ENCODE peak calls at places on chromosome 11, in eight cellular contexts. One of them, this sample, is unnamed.

GRCh38 chr11:120332822-120333716 is 3.1 kb upstream of the ARHGEF12 start:
- DNase-seq in upper lobe of right lung: no peak
- DNase-seq in effector memory CD4-positive, alpha-beta T cell: no peak
- DNase-seq in thyroid gland: no peak
- DNase-seq in mammary epithelial cell: peak; percentile 24
- DNase-seq in ovary: no peak
- DNase-seq in heart left ventricle: no peak
- DNase-seq in pancreas: no peak
- DNase-seq in this sample: no peak

GRCh38 chr11:118226294-118226693 is 1.5 kb upstream of the JAML start:
- DNase-seq in upper lobe of right lung: no peak
- DNase-seq in effector memory CD4-positive, alpha-beta T cell: no peak
- DNase-seq in thyroid gland: no peak
- DNase-seq in mammary epithelial cell: no peak
- DNase-seq in ovary: no peak
- DNase-seq in heart left ventricle: peak; percentile 37
- DNase-seq in pancreas: no peak
- DNase-seq in this sample: no peak

GRCh38 chr11:129996113-129996870 is 6.3 kb downstream of the PRDM10 start:
- DNase-seq in upper lobe of right lung: no peak
- DNase-seq in effector memory CD4-positive, alpha-beta T cell: no peak
- DNase-seq in thyroid gland: no peak
- DNase-seq in mammary epithelial cell: no peak
- DNase-seq in ovary: no peak
- DNase-seq in heart left ventricle: no peak
- DNase-seq in pancreas: no peak
- DNase-seq in this sample: no peak

GRCh38 chr11:76589945-76590630 is 80.5 kb downstream of the LRRC32 start:
- DNase-seq in upper lobe of right lung: no peak
- DNase-seq in effector memory CD4-positive, alpha-beta T cell: no peak
- DNase-seq in thyroid gland: no peak
- DNase-seq in mammary epithelial cell: no peak
- DNase-seq in ovary: no peak
- DNase-seq in heart left ventricle: no peak
- DNase-seq in pancreas: peak; percentile 39
- DNase-seq in this sample: no peak

GRCh38 chr11:8717876-8718753 is 35.5 kb downstream of the RPL27A start:
- DNase-seq in upper lobe of right lung: no peak
- DNase-seq in effector memory CD4-positive, alpha-beta T cell: no peak
- DNase-seq in thyroid gland: peak; percentile 84
- DNase-seq in mammary epithelial cell: peak; percentile 33
- DNase-seq in ovary: peak; percentile 73
- DNase-seq in heart left ventricle: peak; percentile 76
- DNase-seq in pancreas: peak; percentile 79
- DNase-seq in this sample: peak; percentile 64

GRCh38 chr11:45805305-45806071 is 539 bp downstream of the SLC35C1 start:
- DNase-seq in upper lobe of right lung: peak; percentile 72
- DNase-seq in effector memory CD4-positive, alpha-beta T cell: no peak
- DNase-seq in thyroid gland: peak; percentile 30
- DNase-seq in mammary epithelial cell: peak; percentile 52
- DNase-seq in ovary: peak; percentile 59
- DNase-seq in heart left ventricle: peak; percentile 63
- DNase-seq in pancreas: peak; percentile 80
- DNase-seq in this sample: no peak

GRCh38 chr11:115645631-115646271 is 141.5 kb upstream of the CADM1 start:
- DNase-seq in upper lobe of right lung: no peak
- DNase-seq in effector memory CD4-positive, alpha-beta T cell: no peak
- DNase-seq in thyroid gland: no peak
- DNase-seq in mammary epithelial cell: no peak
- DNase-seq in ovary: peak; percentile 43
- DNase-seq in heart left ventricle: peak; percentile 68
- DNase-seq in pancreas: no peak
- DNase-seq in this sample: no peak

GRCh38 chr11:77400306-77400705 is 73.6 kb downstream of the PAK1 start:
- DNase-seq in upper lobe of right lung: no peak
- DNase-seq in effector memory CD4-positive, alpha-beta T cell: no peak
- DNase-seq in thyroid gland: no peak
- DNase-seq in mammary epithelial cell: no peak
- DNase-seq in ovary: no peak
- DNase-seq in heart left ventricle: no peak
- DNase-seq in pancreas: no peak
- DNase-seq in this sample: no peak

GRCh38 chr11:130874396-130874795 is 41.9 kb downstream of the SNX19 start:
- DNase-seq in upper lobe of right lung: no peak
- DNase-seq in effector memory CD4-positive, alpha-beta T cell: no peak
- DNase-seq in thyroid gland: no peak
- DNase-seq in mammary epithelial cell: peak; percentile 9
- DNase-seq in ovary: no peak
- DNase-seq in heart left ventricle: no peak
- DNase-seq in pancreas: no peak
- DNase-seq in this sample: no peak

GRCh38 chr11:68216171-68216938 is 3.3 kb upstream of the KMT5B start:
- DNase-seq in upper lobe of right lung: no peak
- DNase-seq in effector memory CD4-positive, alpha-beta T cell: no peak
- DNase-seq in thyroid gland: no peak
- DNase-seq in mammary epithelial cell: no peak
- DNase-seq in ovary: no peak
- DNase-seq in heart left ventricle: peak; percentile 67
- DNase-seq in pancreas: peak; percentile 82
- DNase-seq in this sample: no peak

GRCh38 chr11:16780146-16780545 is 41.7 kb downstream of the C11orf58 start:
- DNase-seq in upper lobe of right lung: peak; percentile 58
- DNase-seq in effector memory CD4-positive, alpha-beta T cell: no peak
- DNase-seq in thyroid gland: no peak
- DNase-seq in mammary epithelial cell: no peak
- DNase-seq in ovary: no peak
- DNase-seq in heart left ventricle: no peak
- DNase-seq in pancreas: no peak
- DNase-seq in this sample: no peak

GRCh38 chr11:122659676-122660571 is 4.4 kb downstream of the UBASH3B start:
- DNase-seq in upper lobe of right lung: no peak
- DNase-seq in effector memory CD4-positive, alpha-beta T cell: no peak
- DNase-seq in thyroid gland: peak; percentile 29
- DNase-seq in mammary epithelial cell: no peak
- DNase-seq in ovary: no peak
- DNase-seq in heart left ventricle: no peak
- DNase-seq in pancreas: no peak
- DNase-seq in this sample: no peak

GRCh38 chr11:7595016-7595869 is 78.1 kb downstream of the CYB5R2 start:
- DNase-seq in upper lobe of right lung: no peak
- DNase-seq in effector memory CD4-positive, alpha-beta T cell: no peak
- DNase-seq in thyroid gland: no peak
- DNase-seq in mammary epithelial cell: no peak
- DNase-seq in ovary: no peak
- DNase-seq in heart left ventricle: no peak
- DNase-seq in pancreas: no peak
- DNase-seq in this sample: no peak

GRCh38 chr11:71470956-71471355 is 18.0 kb downstream of the NADSYN1 start:
- DNase-seq in upper lobe of right lung: no peak
- DNase-seq in effector memory CD4-positive, alpha-beta T cell: no peak
- DNase-seq in thyroid gland: no peak
- DNase-seq in mammary epithelial cell: no peak
- DNase-seq in ovary: no peak
- DNase-seq in heart left ventricle: no peak
- DNase-seq in pancreas: no peak
- DNase-seq in this sample: no peak

GRCh38 chr11:20208622-20209090 is 48.4 kb upstream of the DBX1 start:
- DNase-seq in upper lobe of right lung: no peak
- DNase-seq in effector memory CD4-positive, alpha-beta T cell: no peak
- DNase-seq in thyroid gland: no peak
- DNase-seq in mammary epithelial cell: no peak
- DNase-seq in ovary: no peak
- DNase-seq in heart left ventricle: no peak
- DNase-seq in pancreas: no peak
- DNase-seq in this sample: no peak
- H3K27ac ChIP-seq in upper lobe of right lung: no peak overlapping the region
- H3K27ac ChIP-seq in effector memory CD4-positive, alpha-beta T cell: no peak overlapping the region
- H3K27ac ChIP-seq in thyroid gland: no peak overlapping the region
- H3K27ac ChIP-seq in mammary epithelial cell: no peak overlapping the region
- H3K27ac ChIP-seq in ovary: no peak overlapping the region
- H3K27ac ChIP-seq in heart left ventricle: no peak overlapping the region
- H3K27ac ChIP-seq in pancreas: no peak overlapping the region
- H3K27ac ChIP-seq in this sample: no peak overlapping the region

DNA sequence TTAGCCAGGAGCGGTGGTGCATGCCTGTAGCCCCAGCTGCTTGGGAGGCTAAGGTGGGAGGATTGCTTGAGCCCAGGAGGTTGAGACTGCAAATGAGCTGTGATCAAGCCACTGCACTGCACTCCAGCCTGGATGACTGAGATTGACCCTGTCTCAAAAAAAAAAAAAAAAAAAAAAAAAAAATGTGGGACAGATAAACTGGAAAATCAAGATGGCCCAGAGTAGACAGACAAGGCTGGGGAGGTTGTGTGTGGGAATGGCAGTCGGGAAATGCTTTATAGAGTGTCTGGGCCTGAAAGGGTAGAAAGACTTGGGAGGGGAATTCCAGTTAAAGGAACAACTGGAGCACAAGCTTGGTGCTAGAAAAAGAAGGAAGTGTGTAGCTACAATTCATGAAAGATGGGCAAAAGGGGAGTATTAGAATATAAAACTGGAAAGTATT is 18.2 kb upstream of the WDR74 start:
- DNase-seq in upper lobe of right lung: no peak
- DNase-seq in effector memory CD4-positive, alpha-beta T cell: no peak
- DNase-seq in thyroid gland: no peak
- DNase-seq in mammary epithelial cell: peak; percentile 27
- DNase-seq in ovary: no peak
- DNase-seq in heart left ventricle: no peak
- DNase-seq in pancreas: no peak
- DNase-seq in this sample: peak; percentile 32
- H3K27ac ChIP-seq in upper lobe of right lung: no peak overlapping the region
- H3K27ac ChIP-seq in effector memory CD4-positive, alpha-beta T cell: no peak overlapping the region
- H3K27ac ChIP-seq in thyroid gland: no peak overlapping the region
- H3K27ac ChIP-seq in mammary epithelial cell: no peak overlapping the region
- H3K27ac ChIP-seq in ovary: no peak overlapping the region
- H3K27ac ChIP-seq in heart left ventricle: no peak overlapping the region
- H3K27ac ChIP-seq in pancreas: no peak overlapping the region
- H3K27ac ChIP-seq in this sample: peak overlapping the region; percentile 91

GRCh38 chr11:29481721-29482120 is 535.1 kb downstream of the KCNA4 start:
- DNase-seq in upper lobe of right lung: no peak
- DNase-seq in effector memory CD4-positive, alpha-beta T cell: no peak
- DNase-seq in thyroid gland: no peak
- DNase-seq in mammary epithelial cell: no peak
- DNase-seq in ovary: no peak
- DNase-seq in heart left ventricle: no peak
- DNase-seq in pancreas: no peak
- DNase-seq in this sample: no peak
- H3K27ac ChIP-seq in upper lobe of right lung: no peak overlapping the region
- H3K27ac ChIP-seq in effector memory CD4-positive, alpha-beta T cell: no peak overlapping the region
- H3K27ac ChIP-seq in thyroid gland: no peak overlapping the region
- H3K27ac ChIP-seq in mammary epithelial cell: no peak overlapping the region
- H3K27ac ChIP-seq in ovary: no peak overlapping the region
- H3K27ac ChIP-seq in heart left ventricle: no peak overlapping the region
- H3K27ac ChIP-seq in pancreas: no peak overlapping the region
- H3K27ac ChIP-seq in this sample: no peak overlapping the region

GRCh38 chr11:124071622-124071948 is 30.5 kb upstream of the OR10G7 start:
- DNase-seq in upper lobe of right lung: no peak
- DNase-seq in effector memory CD4-positive, alpha-beta T cell: no peak
- DNase-seq in thyroid gland: no peak
- DNase-seq in mammary epithelial cell: no peak
- DNase-seq in ovary: no peak
- DNase-seq in heart left ventricle: no peak
- DNase-seq in pancreas: no peak
- DNase-seq in this sample: no peak
- H3K27ac ChIP-seq in upper lobe of right lung: no peak overlapping the region
- H3K27ac ChIP-seq in effector memory CD4-positive, alpha-beta T cell: no peak overlapping the region
- H3K27ac ChIP-seq in thyroid gland: no peak overlapping the region
- H3K27ac ChIP-seq in mammary epithelial cell: no peak overlapping the region
- H3K27ac ChIP-seq in ovary: no peak overlapping the region
- H3K27ac ChIP-seq in heart left ventricle: no peak overlapping the region
- H3K27ac ChIP-seq in pancreas: no peak overlapping the region
- H3K27ac ChIP-seq in this sample: no peak overlapping the region

GRCh38 chr11:65590240-65590738 is 5.3 kb downstream of the KCNK7 start:
- DNase-seq in upper lobe of right lung: no peak
- DNase-seq in effector memory CD4-positive, alpha-beta T cell: no peak
- DNase-seq in thyroid gland: no peak
- DNase-seq in mammary epithelial cell: no peak
- DNase-seq in ovary: peak; percentile 85
- DNase-seq in heart left ventricle: peak; percentile 71
- DNase-seq in pancreas: peak; percentile 62
- DNase-seq in this sample: no peak
- H3K27ac ChIP-seq in upper lobe of right lung: no peak overlapping the region
- H3K27ac ChIP-seq in effector memory CD4-positive, alpha-beta T cell: no peak overlapping the region
- H3K27ac ChIP-seq in thyroid gland: no peak overlapping the region
- H3K27ac ChIP-seq in mammary epithelial cell: no peak overlapping the region
- H3K27ac ChIP-seq in ovary: no peak overlapping the region
- H3K27ac ChIP-seq in heart left ventricle: no peak overlapping the region
- H3K27ac ChIP-seq in pancreas: no peak overlapping the region
- H3K27ac ChIP-seq in this sample: peak overlapping the region; percentile 68

GRCh38 chr11:48041877-48042698 is 61.7 kb downstream of the PTPRJ start:
- DNase-seq in upper lobe of right lung: no peak
- DNase-seq in effector memory CD4-positive, alpha-beta T cell: no peak
- DNase-seq in thyroid gland: peak; percentile 64
- DNase-seq in mammary epithelial cell: no peak
- DNase-seq in ovary: no peak
- DNase-seq in heart left ventricle: no peak
- DNase-seq in pancreas: no peak
- DNase-seq in this sample: no peak
- H3K27ac ChIP-seq in upper lobe of right lung: no peak overlapping the region
- H3K27ac ChIP-seq in effector memory CD4-positive, alpha-beta T cell: no peak overlapping the region
- H3K27ac ChIP-seq in thyroid gland: peak overlapping the region; percentile 75
- H3K27ac ChIP-seq in mammary epithelial cell: no peak overlapping the region
- H3K27ac ChIP-seq in ovary: no peak overlapping the region
- H3K27ac ChIP-seq in heart left ventricle: no peak overlapping the region
- H3K27ac ChIP-seq in pancreas: no peak overlapping the region
- H3K27ac ChIP-seq in this sample: no peak overlapping the region

GRCh38 chr11:61334434-61335354 is 1.7 kb downstream of the TKFC start:
- DNase-seq in upper lobe of right lung: no peak
- DNase-seq in effector memory CD4-positive, alpha-beta T cell: no peak
- DNase-seq in thyroid gland: no peak
- DNase-seq in mammary epithelial cell: peak; percentile 45
- DNase-seq in ovary: peak; percentile 86
- DNase-seq in heart left ventricle: no peak
- DNase-seq in pancreas: no peak
- DNase-seq in this sample: peak; percentile 51
- H3K27ac ChIP-seq in upper lobe of right lung: no peak overlapping the region
- H3K27ac ChIP-seq in effector memory CD4-positive, alpha-beta T cell: peak overlapping the region; percentile 10
- H3K27ac ChIP-seq in thyroid gland: no peak overlapping the region
- H3K27ac ChIP-seq in mammary epithelial cell: no peak overlapping the region
- H3K27ac ChIP-seq in ovary: no peak overlapping the region
- H3K27ac ChIP-seq in heart left ventricle: no peak overlapping the region
- H3K27ac ChIP-seq in pancreas: no peak overlapping the region
- H3K27ac ChIP-seq in this sample: peak overlapping the region; percentile 84

DNA sequence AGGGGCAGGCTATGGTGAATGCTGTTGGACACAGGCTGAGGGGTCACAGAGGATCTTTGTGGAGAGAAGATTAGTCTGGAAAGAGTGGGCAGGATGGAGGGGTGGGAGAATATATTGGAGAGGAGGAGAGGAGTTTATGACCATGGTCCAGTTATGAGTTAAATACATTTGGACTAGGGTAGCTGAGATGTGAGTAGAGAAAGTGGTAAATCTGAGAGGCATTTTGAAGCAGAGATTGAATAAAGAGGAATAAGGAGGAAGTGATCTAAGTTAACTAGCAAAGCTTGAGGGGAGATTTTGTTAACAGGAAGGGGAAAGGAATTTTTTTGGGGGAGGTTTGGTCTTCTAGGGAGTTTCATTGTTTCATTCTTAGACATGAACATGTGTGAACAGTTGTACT is 43.2 kb upstream of the EED start:
- DNase-seq in upper lobe of right lung: no peak
- DNase-seq in effector memory CD4-positive, alpha-beta T cell: no peak
- DNase-seq in thyroid gland: no peak
- DNase-seq in mammary epithelial cell: no peak
- DNase-seq in ovary: no peak
- DNase-seq in heart left ventricle: no peak
- DNase-seq in pancreas: no peak
- DNase-seq in this sample: no peak
- H3K27ac ChIP-seq in upper lobe of right lung: no peak overlapping the region
- H3K27ac ChIP-seq in effector memory CD4-positive, alpha-beta T cell: no peak overlapping the region
- H3K27ac ChIP-seq in thyroid gland: no peak overlapping the region
- H3K27ac ChIP-seq in mammary epithelial cell: no peak overlapping the region
- H3K27ac ChIP-seq in ovary: no peak overlapping the region
- H3K27ac ChIP-seq in heart left ventricle: no peak overlapping the region
- H3K27ac ChIP-seq in pancreas: no peak overlapping the region
- H3K27ac ChIP-seq in this sample: no peak overlapping the region

GRCh38 chr11:22635689-22636088 is 10.1 kb upstream of the FANCF start:
- DNase-seq in upper lobe of right lung: no peak
- DNase-seq in effector memory CD4-positive, alpha-beta T cell: no peak
- DNase-seq in thyroid gland: no peak
- DNase-seq in mammary epithelial cell: no peak
- DNase-seq in ovary: no peak
- DNase-seq in heart left ventricle: no peak
- DNase-seq in pancreas: no peak
- DNase-seq in this sample: no peak
- H3K27ac ChIP-seq in upper lobe of right lung: no peak overlapping the region
- H3K27ac ChIP-seq in effector memory CD4-positive, alpha-beta T cell: no peak overlapping the region
- H3K27ac ChIP-seq in thyroid gland: no peak overlapping the region
- H3K27ac ChIP-seq in mammary epithelial cell: no peak overlapping the region
- H3K27ac ChIP-seq in ovary: no peak overlapping the region
- H3K27ac ChIP-seq in heart left ventricle: no peak overlapping the region
- H3K27ac ChIP-seq in pancreas: no peak overlapping the region
- H3K27ac ChIP-seq in this sample: no peak overlapping the region